ENCODE peak calls at places on chromosome 15, in four cellular contexts. One of them, this sample, is unnamed.

GRCh38 chr15:89101302-89102191 is 13.3 kb downstream of the ABHD2 start:
- DNase-seq in H9: no peak
- DNase-seq in mesendoderm: no peak
- DNase-seq in IMR-90: peak
- DNase-seq in this sample: no peak

GRCh38 chr15:99842071-99842470 is 108.8 kb upstream of the LYSMD4 start:
- DNase-seq in H9: no peak
- DNase-seq in mesendoderm: no peak
- DNase-seq in IMR-90: no peak
- DNase-seq in this sample: no peak

GRCh38 chr15:51286816-51287215 is 51.6 kb downstream of the CYP19A1 start:
- DNase-seq in H9: peak
- DNase-seq in mesendoderm: peak
- DNase-seq in IMR-90: no peak
- DNase-seq in this sample: no peak

GRCh38 chr15:66080791-66081475 is 172.6 kb downstream of the MEGF11 start:
- DNase-seq in H9: peak
- DNase-seq in mesendoderm: peak
- DNase-seq in IMR-90: peak
- DNase-seq in this sample: no peak

GRCh38 chr15:40075298-40076044 is 33.2 kb downstream of the BMF start:
- DNase-seq in H9: no peak
- DNase-seq in mesendoderm: no peak
- DNase-seq in IMR-90: no peak
- DNase-seq in this sample: no peak

GRCh38 chr15:100764778-100765457 is 114.7 kb upstream of the ALDH1A3 start:
- DNase-seq in H9: no peak
- DNase-seq in mesendoderm: no peak
- DNase-seq in IMR-90: peak
- DNase-seq in this sample: peak

GRCh38 chr15:77504310-77504709 is 83.6 kb downstream of the HMG20A start:
- DNase-seq in H9: no peak
- DNase-seq in mesendoderm: no peak
- DNase-seq in IMR-90: no peak
- DNase-seq in this sample: peak

GRCh38 chr15:81000626-81001179 is at the start of gene TLNRD1:
- DNase-seq in H9: peak
- DNase-seq in mesendoderm: peak
- DNase-seq in IMR-90: peak
- DNase-seq in this sample: no peak

GRCh38 chr15:70875001-70875782 is 17.0 kb downstream of the THAP10 start:
- DNase-seq in H9: no peak
- DNase-seq in mesendoderm: peak
- DNase-seq in IMR-90: peak
- DNase-seq in this sample: no peak

GRCh38 chr15:73368301-73369072 is at the start of gene HCN4:
- DNase-seq in H9: peak
- DNase-seq in mesendoderm: peak
- DNase-seq in IMR-90: no peak
- DNase-seq in this sample: peak

GRCh38 chr15:88624156-88624970 is 3.2 kb downstream of the AEN start:
- DNase-seq in H9: no peak
- DNase-seq in mesendoderm: peak
- DNase-seq in IMR-90: peak
- DNase-seq in this sample: no peak

GRCh38 chr15:60379466-60380274 is 18.1 kb downstream of the ANXA2 start:
- DNase-seq in H9: no peak
- DNase-seq in mesendoderm: peak
- DNase-seq in IMR-90: peak
- DNase-seq in this sample: no peak

GRCh38 chr15:75347222-75348033 is 589 bp downstream of the NEIL1 start:
- DNase-seq in H9: peak
- DNase-seq in mesendoderm: peak
- DNase-seq in IMR-90: no peak
- DNase-seq in this sample: no peak

GRCh38 chr15:72195101-72195511 is 2.5 kb downstream of the GRAMD2A start:
- DNase-seq in H9: no peak
- DNase-seq in mesendoderm: peak
- DNase-seq in IMR-90: no peak
- DNase-seq in this sample: no peak

GRCh38 chr15:29102911-29103824 is 166.5 kb downstream of the NSMCE3 start:
- DNase-seq in H9: no peak
- DNase-seq in mesendoderm: peak
- DNase-seq in IMR-90: no peak
- DNase-seq in this sample: no peak

GRCh38 chr15:39919740-39920509 is at the start of gene GPR176:
- DNase-seq in H9: peak
- DNase-seq in mesendoderm: peak
- DNase-seq in IMR-90: peak
- DNase-seq in this sample: peak

GRCh38 chr15:101128191-101128590 is 123.7 kb downstream of the CHSY1 start:
- DNase-seq in H9: no peak
- DNase-seq in mesendoderm: peak
- DNase-seq in IMR-90: peak
- DNase-seq in this sample: no peak

GRCh38 chr15:71385469-71385868 is 270.2 kb downstream of the THSD4 start:
- DNase-seq in H9: no peak
- DNase-seq in mesendoderm: no peak
- DNase-seq in IMR-90: no peak
- DNase-seq in this sample: no peak

DNA sequence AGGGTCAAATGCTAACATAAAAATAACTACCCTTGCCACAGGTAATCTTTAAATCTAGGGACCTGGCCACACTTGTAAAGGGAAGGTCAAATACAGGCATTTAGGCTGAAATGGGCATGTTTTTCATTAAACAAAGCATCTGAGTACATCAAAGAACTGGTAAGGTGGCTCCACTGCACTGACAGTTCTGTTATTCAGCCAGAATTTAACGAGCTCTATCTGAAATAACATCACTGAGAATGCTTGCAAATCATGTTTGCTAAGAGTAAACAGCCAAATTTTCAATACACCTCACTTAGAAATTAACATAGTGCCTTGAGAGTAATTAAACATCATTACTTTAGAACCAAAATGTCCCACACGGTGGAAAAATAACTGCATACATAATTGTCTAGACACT is 118.9 kb downstream of the MTHFS start:
- DNase-seq in H9: no peak
- DNase-seq in mesendoderm: no peak
- DNase-seq in IMR-90: no peak
- DNase-seq in this sample: no peak
- H3K56ac ChIP-seq in H9: no peak
- H3K56ac ChIP-seq in mesendoderm: no peak
- H3K56ac ChIP-seq in IMR-90: no peak
- H3K56ac ChIP-seq in this sample: no peak

GRCh38 chr15:90225047-90225446 is 8.7 kb downstream of the CIB1 start:
- DNase-seq in H9: no peak
- DNase-seq in mesendoderm: no peak
- DNase-seq in IMR-90: no peak
- DNase-seq in this sample: no peak

GRCh38 chr15:90228960-90229359 is 4.8 kb downstream of the CIB1 start:
- DNase-seq in H9: no peak
- DNase-seq in mesendoderm: no peak
- DNase-seq in IMR-90: no peak
- DNase-seq in this sample: no peak

GRCh38 chr15:90225504-90226234 is 8.1 kb downstream of the CIB1 start:
- DNase-seq in H9: no peak
- DNase-seq in mesendoderm: no peak
- DNase-seq in IMR-90: no peak
- DNase-seq in this sample: no peak

GRCh38 chr15:90227816-90228772 is 5.6 kb downstream of the CIB1 start:
- DNase-seq in H9: no peak
- DNase-seq in mesendoderm: no peak
- DNase-seq in IMR-90: no peak
- DNase-seq in this sample: no peak

DNA sequence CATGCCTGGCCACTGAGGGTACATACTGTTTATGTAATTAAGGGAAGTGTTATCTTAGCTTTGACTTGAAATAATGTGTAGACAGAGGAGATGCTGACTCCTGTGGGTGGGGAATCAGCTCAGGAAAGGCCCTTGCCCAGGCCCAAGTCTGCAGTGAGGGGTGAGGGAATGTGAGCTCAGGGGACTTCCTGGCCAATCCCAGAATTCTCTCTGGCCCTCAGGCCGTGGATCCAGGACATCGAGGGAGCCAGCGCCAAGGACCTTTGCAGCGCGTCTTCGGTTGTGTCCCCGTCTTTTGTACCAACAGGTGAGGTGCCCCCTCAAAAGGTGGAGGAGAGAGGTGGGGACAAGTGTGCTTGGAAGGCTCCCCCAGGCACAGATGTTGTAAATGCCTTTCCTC is 6.4 kb downstream of the CIB1 start:
- DNase-seq in H9: no peak
- DNase-seq in mesendoderm: no peak
- DNase-seq in IMR-90: no peak
- DNase-seq in this sample: no peak
- H3K56ac ChIP-seq in H9: no peak
- H3K56ac ChIP-seq in mesendoderm: no peak
- H3K56ac ChIP-seq in IMR-90: no peak
- H3K56ac ChIP-seq in this sample: no peak

GRCh38 chr15:94692697-94693096 is 461.3 kb downstream of the MCTP2 start:
- DNase-seq in H9: no peak
- DNase-seq in mesendoderm: no peak
- DNase-seq in IMR-90: no peak
- DNase-seq in this sample: no peak

DNA sequence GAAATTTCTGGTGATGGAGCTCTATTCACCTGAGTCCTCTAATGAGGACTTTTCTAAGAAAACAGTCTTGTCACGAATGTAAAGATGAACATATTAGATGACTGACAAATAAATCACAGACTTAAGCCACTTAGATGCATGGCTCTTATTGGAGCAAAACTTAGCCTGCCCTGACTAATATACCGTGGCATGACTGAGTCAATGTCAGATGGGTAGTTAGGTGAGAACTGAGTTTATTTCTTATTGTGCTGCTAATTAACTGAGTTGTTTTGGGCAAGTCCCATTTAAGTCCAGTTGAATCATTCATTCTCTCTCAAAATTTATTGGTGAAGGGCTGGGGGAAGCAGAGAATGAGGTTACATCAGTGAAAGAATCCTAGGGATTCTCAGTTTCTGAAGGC is 459.8 kb downstream of the MCTP2 start:
- DNase-seq in H9: no peak
- DNase-seq in mesendoderm: no peak
- DNase-seq in IMR-90: no peak
- DNase-seq in this sample: no peak
- H3K56ac ChIP-seq in H9: no peak
- H3K56ac ChIP-seq in mesendoderm: no peak
- H3K56ac ChIP-seq in IMR-90: no peak
- H3K56ac ChIP-seq in this sample: no peak

GRCh38 chr15:33076937-33077336 is 117.6 kb downstream of the FMN1 start:
- DNase-seq in H9: no peak
- DNase-seq in mesendoderm: no peak
- DNase-seq in IMR-90: no peak
- DNase-seq in this sample: no peak
- H3K56ac ChIP-seq in H9: no peak
- H3K56ac ChIP-seq in mesendoderm: no peak
- H3K56ac ChIP-seq in IMR-90: no peak
- H3K56ac ChIP-seq in this sample: no peak

DNA sequence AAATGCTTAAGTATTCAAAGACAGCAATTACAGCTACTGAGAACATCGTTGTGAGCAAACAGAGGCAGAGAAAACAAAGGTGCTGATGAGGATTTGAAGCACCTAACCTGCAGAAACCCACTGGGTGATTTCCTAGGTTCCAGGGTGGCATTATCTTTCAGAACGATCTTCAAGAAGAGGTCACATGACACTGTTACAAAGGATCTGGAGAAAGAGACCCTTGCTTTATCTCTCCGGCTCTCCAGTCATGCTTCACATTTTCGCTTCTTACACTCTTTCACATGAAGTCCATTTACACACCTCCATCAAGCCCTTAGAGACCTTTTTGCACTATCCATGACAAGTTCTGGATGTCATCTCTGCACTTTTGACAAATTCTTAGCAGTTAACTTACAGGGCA is 70.8 kb downstream of the GOLGA8B start:
- DNase-seq in H9: no peak
- DNase-seq in mesendoderm: no peak
- DNase-seq in IMR-90: no peak
- DNase-seq in this sample: no peak
- H3K56ac ChIP-seq in H9: no peak
- H3K56ac ChIP-seq in mesendoderm: no peak
- H3K56ac ChIP-seq in IMR-90: no peak
- H3K56ac ChIP-seq in this sample: no peak